ENCODE peak calls at places on chromosome 13, in seven cellular contexts. S is HepG2, V is OCI-LY7, R is mucosa of descending colon, I is psoas muscle, C is heart right ventricle, X is breast epithelium. G is an unnamed sample. For H3K4me1, the result is how much of the 10 kb centered on the place peaks cover.

GRCh38 chr13:39586142-39586541 is 16.9 kb downstream of the LHFPL6 start:
- DNase-seq in R (no peak), S (no peak), X (no peak), V (peak), C (no peak), I (no peak), G (no peak)

GRCh38 chr13:24905242-24905641 is 141.3 kb downstream of the RNF17 start:
- DNase-seq in I (no peak), V (no peak), X (no peak), S (no peak), R (no peak), C (no peak), G (no peak)

GRCh38 chr13:46182491-46182877 is 507 bp upstream of the LCP1 start:
- DNase-seq in I (no peak), V (no peak), S (no peak), C (no peak), X (no peak), R (no peak), G (no peak)

GRCh38 chr13:113813749-113814434 is 50.0 kb downstream of the GAS6 start:
- DNase-seq in R (no peak), V (no peak), X (no peak), C (no peak), I (peak), S (no peak), G (peak)

GRCh38 chr13:29361716-29362115 is 233.8 kb downstream of the SLC7A1 start:
- DNase-seq in C (no peak), I (no peak), V (no peak), S (no peak), R (no peak), X (no peak), G (no peak)

GRCh38 chr13:80903911-80904310 is 563.0 kb upstream of the SPRY2 start:
- DNase-seq in X (no peak), S (no peak), R (no peak), V (no peak), C (no peak), I (no peak), G (peak)

GRCh38 chr13:57604442-57604841 is 27.1 kb upstream of the PCDH17 start:
- DNase-seq in C (no peak), X (no peak), I (no peak), S (no peak), R (no peak), V (no peak), G (no peak)

GRCh38 chr13:51588406-51588949 is 4.2 kb downstream of the WDFY2 start:
- DNase-seq in X (no peak), C (no peak), V (no peak), S (no peak), I (no peak), R (no peak), G (peak)

GRCh38 chr13:48562296-48563066 is 29.6 kb upstream of the RCBTB2 start:
- DNase-seq in R (peak), S (no peak), X (no peak), I (no peak), V (peak), C (no peak), G (no peak)

GRCh38 chr13:90918551-90918950 is 428.9 kb upstream of the MIR17HG start:
- DNase-seq in I (no peak), S (no peak), V (no peak), X (no peak), C (no peak), R (no peak), G (peak)

GRCh38 chr13:98581971-98582702 is 5.2 kb upstream of the STK24 start:
- DNase-seq in C (no peak), X (no peak), V (no peak), S (no peak), R (no peak), I (no peak), G (peak)

GRCh38 chr13:111957913-111958450 is 109.0 kb upstream of the SOX1 start:
- DNase-seq in R (no peak), C (no peak), I (no peak), S (no peak), V (no peak), X (no peak), G (no peak)

GRCh38 chr13:103199380-103200088 is 133.3 kb upstream of the SLC10A2 start:
- DNase-seq in C (no peak), R (no peak), S (no peak), I (no peak), V (no peak), X (no peak), G (peak)

GRCh38 chr13:31072041-31072440 is 89.7 kb downstream of the HSPH1 start:
- DNase-seq in C (no peak), X (no peak), R (no peak), V (no peak), I (no peak), S (no peak), G (peak)

GRCh38 chr13:110557610-110558305 is 3.8 kb downstream of the RAB20 start:
- DNase-seq in I (no peak), R (no peak), V (no peak), X (no peak), S (no peak), C (no peak), G (no peak)

GRCh38 chr13:76336889-76337844 is 549.0 kb downstream of the KCTD12 start:
- DNase-seq in V (no peak), I (no peak), X (no peak), S (no peak), C (no peak), R (no peak), G (no peak)
- H3K4me1 ChIP-seq in V (half or more), I (under half), X (under half), S (under half), C (under half), R (under half), G (under half)

DNA sequence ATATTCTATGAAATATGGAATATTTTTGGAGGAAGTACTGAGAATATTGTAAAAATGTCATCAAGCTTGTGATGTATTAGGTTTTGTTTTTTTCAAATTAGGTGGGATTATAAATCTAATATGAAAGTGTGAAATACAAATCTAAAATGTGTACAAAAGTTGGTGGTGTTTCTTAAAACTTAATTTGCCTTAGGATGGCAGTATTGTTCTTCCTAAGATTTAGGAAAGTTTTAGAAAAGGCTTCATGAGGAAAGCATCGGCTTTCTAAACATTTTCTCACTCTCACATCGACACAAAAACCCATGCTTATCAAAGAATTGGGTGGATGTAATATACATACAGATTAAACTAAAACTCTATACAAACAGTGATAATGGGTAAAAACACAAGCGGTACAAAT is 972.0 kb upstream of the PCDH20 start:
- DNase-seq in C (no peak), R (no peak), S (no peak), I (no peak), V (no peak), X (no peak), G (no peak)
- TF ChIP-seq CTCF in C (no peak), R (no peak), S (no peak), I (no peak), V (peak), X (no peak), G (no peak)

GRCh38 chr13:26771796-26772195 is 11.2 kb upstream of the GPR12 start:
- DNase-seq in V (no peak), S (no peak), R (no peak), I (no peak), C (no peak), X (no peak), G (no peak)
- H3K4me3 ChIP-seq in V (no peak), S (no peak), R (no peak), I (no peak), C (no peak), X (no peak), G (no peak)

GRCh38 chr13:100532836-100533435 is 55.7 kb downstream of the GGACT start:
- DNase-seq in R (no peak), S (no peak), X (no peak), C (no peak), I (no peak), V (no peak), G (no peak)
- H3K4me1 ChIP-seq in R (under half), S (under half), X (under half), C (under half), I (under half), V (under half), G (under half)

GRCh38 chr13:40677064-40677463 is 10.6 kb upstream of the FOXO1 start:
- DNase-seq in X (no peak), C (no peak), V (no peak), I (no peak), S (no peak), R (no peak), G (no peak)

GRCh38 chr13:40681341-40682051 is 15.1 kb upstream of the FOXO1 start:
- DNase-seq in V (no peak), I (no peak), X (no peak), C (no peak), S (no peak), R (no peak), G (no peak)

GRCh38 chr13:40679586-40679985 is 13.1 kb upstream of the FOXO1 start:
- DNase-seq in V (no peak), S (no peak), X (no peak), C (no peak), R (no peak), I (no peak), G (no peak)

GRCh38 chr13:40680659-40681323 is 14.3 kb upstream of the FOXO1 start:
- DNase-seq in V (no peak), I (no peak), R (no peak), C (no peak), X (no peak), S (no peak), G (no peak)

DNA sequence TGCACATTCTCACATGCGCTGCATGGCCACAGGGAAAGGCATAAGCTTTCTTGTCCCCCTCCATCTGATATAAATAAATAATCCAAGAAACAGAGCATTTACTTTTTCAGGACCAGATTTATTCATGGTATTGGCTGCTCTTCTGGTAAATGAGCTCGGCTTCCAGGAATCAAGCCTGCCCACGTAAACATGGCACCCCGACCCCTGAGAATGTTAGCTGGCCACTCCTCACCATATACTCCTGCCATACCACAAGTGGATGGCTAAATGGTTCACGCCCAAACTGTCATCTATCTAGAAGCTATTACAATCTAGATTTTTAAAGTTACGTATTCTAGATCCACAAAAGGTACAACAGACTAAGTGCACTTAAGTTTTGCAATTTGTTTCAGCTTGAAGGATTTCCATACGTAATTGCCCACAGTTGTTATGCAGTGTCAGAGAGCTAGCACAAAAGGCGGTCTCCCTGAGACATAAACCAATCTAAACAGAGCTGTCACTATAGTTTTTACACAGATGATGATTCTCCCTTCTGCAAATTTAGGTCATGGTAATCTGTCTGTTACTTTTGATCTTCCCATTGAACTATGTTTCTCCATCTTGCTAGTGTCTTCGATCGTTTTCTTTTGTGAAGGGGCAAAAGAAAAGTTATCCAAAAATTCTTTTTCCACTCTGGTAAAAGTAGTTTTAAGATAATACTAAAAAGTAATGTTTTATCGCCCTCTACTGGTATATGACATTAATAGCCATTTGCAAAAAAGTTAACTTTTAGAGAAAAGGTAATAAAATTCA is 16.2 kb upstream of the FOXO1 start:
- DNase-seq in X (no peak), R (no peak), S (no peak), C (no peak), V (peak), I (no peak), G (peak)
- TF ChIP-seq CTCF in X (peak), R (no peak), S (no peak), C (peak), V (peak), I (peak), G (peak)

DNA sequence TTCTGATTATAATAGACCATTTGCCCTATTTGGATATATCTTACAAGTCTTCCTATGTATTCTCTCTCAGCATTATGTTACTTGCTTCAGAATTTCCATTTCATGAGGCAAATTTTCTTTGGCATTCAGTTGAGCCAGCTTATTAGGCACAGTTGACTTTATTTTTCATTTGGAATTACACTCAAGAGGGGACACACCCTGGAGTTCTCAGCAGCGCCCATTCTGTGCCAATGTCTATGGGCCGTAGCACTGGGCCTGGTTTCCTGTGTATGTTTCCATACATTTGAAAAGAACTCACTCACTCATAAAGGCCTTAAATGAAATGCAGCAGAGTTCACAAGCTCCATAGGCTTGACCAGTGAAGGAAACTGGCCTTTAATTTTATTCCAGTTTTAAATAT is 138.5 kb downstream of the KLF12 start:
- DNase-seq in R (no peak), C (no peak), V (no peak), S (no peak), X (no peak), I (no peak), G (no peak)
- H3K4me3 ChIP-seq in R (no peak), C (no peak), V (no peak), S (no peak), X (no peak), I (no peak), G (no peak)

DNA sequence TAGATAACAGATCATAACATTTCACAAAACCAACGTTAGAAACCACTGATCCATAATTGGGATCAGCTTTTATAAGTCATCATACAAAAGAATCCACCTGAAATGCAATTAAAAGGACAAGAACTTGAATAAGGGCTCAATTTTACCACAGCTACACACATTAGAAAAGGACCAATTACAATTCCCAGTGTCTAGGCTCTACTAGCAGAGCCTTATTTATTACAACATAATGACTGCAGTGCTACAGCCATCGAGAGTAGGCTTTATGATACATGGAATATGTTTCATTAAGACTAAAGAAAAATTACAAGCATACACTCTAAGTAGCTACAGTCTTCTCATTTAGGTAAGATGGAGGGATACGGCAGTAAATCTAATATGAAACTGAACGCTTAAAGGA is 2.9 kb downstream of the RBM26 start:
- DNase-seq in I (no peak), X (no peak), R (no peak), C (no peak), V (no peak), S (no peak), G (no peak)
- H3K4me1 ChIP-seq in I (half or more), X (under half), R (under half), C (half or more), V (under half), S (half or more), G (under half)

GRCh38 chr13:62663767-62664166 is 1248.1 kb upstream of the PCDH20 start:
- DNase-seq in S (no peak), R (no peak), V (no peak), X (no peak), C (no peak), I (no peak), G (no peak)
- TF ChIP-seq CTCF in S (no peak), R (no peak), V (no peak), X (no peak), C (no peak), I (no peak), G (no peak)

DNA sequence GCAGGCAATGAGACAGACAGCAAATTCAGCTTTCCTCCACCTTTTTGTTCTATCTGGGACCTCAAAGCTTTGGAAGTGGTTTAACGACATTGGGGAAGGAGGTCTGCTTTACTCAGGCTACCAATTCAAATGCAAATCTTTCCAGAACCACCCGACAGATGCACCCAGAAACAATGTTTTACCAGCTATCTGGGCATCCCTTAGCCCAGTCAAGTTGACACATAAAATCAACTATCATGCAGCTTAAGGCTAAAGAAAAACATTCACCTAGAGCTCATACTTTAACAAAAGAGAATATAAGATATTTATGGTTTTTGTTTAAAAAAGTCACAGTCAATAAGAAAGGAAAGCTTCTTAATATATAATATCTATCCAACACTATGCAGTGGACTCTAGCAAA is 246.0 kb downstream of the NALCN start:
- DNase-seq in S (no peak), C (no peak), V (no peak), I (no peak), R (no peak), X (no peak), G (no peak)
- H3K4me3 ChIP-seq in S (no peak), C (no peak), V (no peak), I (no peak), R (no peak), X (no peak), G (no peak)